ENCODE peak calls at places on chromosomes 7 and 10, in nine cellular contexts. O, I, D, J, H, R, Z, G and S are unnamed samples.

GRCh38 chr10:104502907-104503306 is 138.2 kb upstream of the SORCS3 start:
- DNase-seq in O (no peak), I (no peak), D (no peak), J (no peak), H (no peak), R (no peak), Z (no peak), G (no peak), S (no peak)

GRCh38 chr7:70470751-70471150 is 661.2 kb upstream of the GALNT17 start:
- DNase-seq in O (no peak), I (no peak), D (no peak), J (no peak), H (peak), R (no peak), Z (no peak), G (no peak), S (no peak)

GRCh38 chr7:49773939-49774458 is 561 bp downstream of the VWC2 start:
- DNase-seq in O (no peak), I (no peak), D (no peak), J (peak), H (no peak), R (no peak), Z (no peak), G (no peak), S (no peak)

GRCh38 chr10:18312385-18313145 is 172.3 kb downstream of the CACNB2 start:
- DNase-seq in O (peak), I (peak), D (peak), J (no peak), H (no peak), R (no peak), Z (no peak), G (no peak), S (no peak)

GRCh38 chr7:55158541-55158940 is 139.7 kb downstream of the EGFR start:
- DNase-seq in O (peak), I (no peak), D (no peak), J (no peak), H (no peak), R (no peak), Z (no peak), G (no peak), S (no peak)

GRCh38 chr7:135620980-135621850 is 41.1 kb upstream of the STMP1 start:
- DNase-seq in O (peak), I (peak), D (peak), J (no peak), H (peak), R (no peak), Z (peak), G (no peak), S (peak)

GRCh38 chr7:92460109-92460508 is 12.8 kb downstream of the GATAD1 start:
- DNase-seq in O (no peak), I (no peak), D (no peak), J (no peak), H (no peak), R (no peak), Z (no peak), G (no peak), S (no peak)

GRCh38 chr10:44995914-44996633 is 4.6 kb upstream of the ZNF22 start:
- DNase-seq in O (peak), I (no peak), D (peak), J (peak), H (peak), R (peak), Z (no peak), G (no peak), S (no peak)

GRCh38 chr10:33155720-33156638 is 178.5 kb downstream of the NRP1 start:
- DNase-seq in O (peak), I (peak), D (peak), J (no peak), H (no peak), R (no peak), Z (peak), G (no peak), S (peak)

GRCh38 chr10:13526952-13527863 is 1.6 kb downstream of the BEND7 start:
- DNase-seq in O (no peak), I (no peak), D (peak), J (no peak), H (no peak), R (no peak), Z (no peak), G (no peak), S (no peak)

GRCh38 chr7:148941598-148942280 is 57.6 kb upstream of the EZH2 start:
- DNase-seq in O (peak), I (peak), D (peak), J (peak), H (no peak), R (peak), Z (peak), G (peak), S (peak)

GRCh38 chr7:37832194-37832593 is 16.2 kb upstream of the NME8 start:
- DNase-seq in O (peak), I (no peak), D (peak), J (peak), H (peak), R (peak), Z (peak), G (no peak), S (peak)

GRCh38 chr10:108352771-108353170 is 1188.3 kb upstream of the SORCS1 start:
- DNase-seq in O (no peak), I (no peak), D (no peak), J (no peak), H (no peak), R (no peak), Z (no peak), G (no peak), S (no peak)

GRCh38 chr7:121330053-121330833 is 1.4 kb downstream of the WNT16 start:
- DNase-seq in O (no peak), I (no peak), D (no peak), J (no peak), H (no peak), R (no peak), Z (no peak), G (no peak), S (peak)

GRCh38 chr10:49783645-49784044 is 21.5 kb upstream of the OGDHL start:
- DNase-seq in O (no peak), I (peak), D (no peak), J (no peak), H (no peak), R (no peak), Z (no peak), G (no peak), S (no peak)

GRCh38 chr7:133009853-133010252 is 72.0 kb downstream of the CHCHD3 start:
- DNase-seq in O (no peak), I (no peak), D (peak), J (no peak), H (no peak), R (no peak), Z (no peak), G (no peak), S (no peak)

GRCh38 chr10:59176241-59177030 is at the start of gene PHYHIPL:
- DNase-seq in O (no peak), I (peak), D (no peak), J (peak), H (peak), R (no peak), Z (no peak), G (no peak), S (no peak)

GRCh38 chr7:113289140-113289740 is 170.9 kb upstream of the SMIM30 start:
- DNase-seq in O (peak), I (peak), D (peak), J (no peak), H (no peak), R (no peak), Z (no peak), G (no peak), S (peak)

GRCh38 chr7:127207246-127207645 is 45.5 kb downstream of the GRM8 start:
- DNase-seq in O (no peak), I (no peak), D (no peak), J (no peak), H (no peak), R (no peak), Z (no peak), G (no peak), S (no peak)

GRCh38 chr10:1394155-1394912 is 338.1 kb downstream of the WDR37 start:
- DNase-seq in O (no peak), I (no peak), D (no peak), J (no peak), H (no peak), R (peak), Z (no peak), G (no peak), S (no peak)

GRCh38 chr10:61784354-61785131 is 117.0 kb upstream of the ARID5B start:
- DNase-seq in O (no peak), I (no peak), D (no peak), J (no peak), H (no peak), R (no peak), Z (no peak), G (no peak), S (no peak)

GRCh38 chr7:64630496-64630895 is 35.4 kb upstream of the ZNF107 start:
- DNase-seq in O (no peak), I (peak), D (peak), J (no peak), H (no peak), R (no peak), Z (no peak), G (no peak), S (peak)

GRCh38 chr7:69260023-69260422 is 338.3 kb upstream of the AUTS2 start:
- DNase-seq in O (no peak), I (no peak), D (no peak), J (no peak), H (no peak), R (no peak), Z (no peak), G (no peak), S (no peak)

GRCh38 chr7:138738551-138739335 is 37.6 kb upstream of the SVOPL start:
- DNase-seq in O (peak), I (peak), D (peak), J (peak), H (peak), R (peak), Z (peak), G (peak), S (peak)

GRCh38 chr10:87617503-87617902 is 42.2 kb upstream of the PAPSS2 start:
- DNase-seq in O (no peak), I (no peak), D (no peak), J (no peak), H (no peak), R (no peak), Z (no peak), G (no peak), S (no peak)